ENCODE peak calls at places on chromosomes 2 and 18, in eight cellular contexts. G is left ventricle myocardium inferior, P is ovary, R is fibroblast of the aortic adventitia, E is astrocyte of the spinal cord, S is MCF 10A, A is H1, F is nephron progenitor cell. D is an unnamed sample.

GRCh38 chr2:70088508-70089219 is 1.4 kb downstream of the PCBP1 start:
- DNase-seq in G (no peak), P (no peak), R (peak; percentile 24), E (no peak), S (peak; percentile 48), A (no peak), F (no peak), D (no peak)

GRCh38 chr18:23237524-23238151 is 102.4 kb downstream of the CABLES1 start:
- DNase-seq in G (peak; percentile 43), P (peak; percentile 53), R (peak; percentile 62), E (peak; percentile 73), S (no peak), A (no peak), F (no peak), D (no peak)

GRCh38 chr18:7273301-7273911 is 42.5 kb downstream of the LRRC30 start:
- DNase-seq in G (peak; percentile 65), P (peak; percentile 47), R (peak; percentile 36), E (peak; percentile 76), S (peak; percentile 97), A (no peak), F (no peak), D (peak; percentile 3)

GRCh38 chr2:238026953-238027505 is 33.8 kb upstream of the SCLY start:
- DNase-seq in G (no peak), P (no peak), R (no peak), E (no peak), S (no peak), A (no peak), F (no peak), D (no peak)

GRCh38 chr18:5979176-5979888 is 84.0 kb upstream of the TMEM200C start:
- DNase-seq in G (no peak), P (no peak), R (no peak), E (no peak), S (no peak), A (peak; percentile 32), F (no peak), D (no peak)

GRCh38 chr2:16252891-16253290 is 312.5 kb downstream of the MYCN start:
- DNase-seq in G (no peak), P (no peak), R (no peak), E (no peak), S (no peak), A (no peak), F (no peak), D (no peak)

GRCh38 chr2:224685120-224685519 is 31.0 kb downstream of the CCDC195 start:
- DNase-seq in G (no peak), P (no peak), R (no peak), E (no peak), S (no peak), A (no peak), F (no peak), D (no peak)

GRCh38 chr2:11553661-11554429 is 20.0 kb downstream of the GREB1 start:
- DNase-seq in G (no peak), P (peak; percentile 24), R (no peak), E (peak; percentile 42), S (peak; percentile 41), A (no peak), F (no peak), D (no peak)

GRCh38 chr2:24722141-24722790 is 70.9 kb downstream of the PTRHD1 start:
- DNase-seq in G (no peak), P (no peak), R (no peak), E (no peak), S (no peak), A (no peak), F (no peak), D (no peak)

GRCh38 chr2:37641582-37642111 is 29.8 kb downstream of the CDC42EP3 start:
- DNase-seq in G (no peak), P (no peak), R (peak; percentile 70), E (peak; percentile 75), S (no peak), A (no peak), F (no peak), D (no peak)

GRCh38 chr2:236754234-236754924 is 184.8 kb downstream of the ACKR3 start:
- DNase-seq in G (no peak), P (no peak), R (no peak), E (no peak), S (no peak), A (no peak), F (peak; percentile 32), D (no peak)

GRCh38 chr18:57087985-57088384 is 58.9 kb upstream of the BOD1L2 start:
- DNase-seq in G (no peak), P (no peak), R (no peak), E (no peak), S (peak; percentile 17), A (no peak), F (no peak), D (peak; percentile 77)

GRCh38 chr2:173075056-173075780 is 428 bp upstream of the MAP3K20 start:
- DNase-seq in G (no peak), P (no peak), R (no peak), E (no peak), S (no peak), A (no peak), F (no peak), D (no peak)

GRCh38 chr2:28348149-28348567 is 44.5 kb upstream of the FOSL2 start:
- DNase-seq in G (no peak), P (no peak), R (no peak), E (no peak), S (no peak), A (no peak), F (no peak), D (no peak)

GRCh38 chr2:148824190-148824589 is 50.8 kb upstream of the KIF5C start:
- DNase-seq in G (no peak), P (no peak), R (no peak), E (no peak), S (no peak), A (no peak), F (no peak), D (no peak)

GRCh38 chr2:98917031-98917459 is 19.0 kb downstream of the CRACDL start:
- DNase-seq in G (no peak), P (no peak), R (peak; percentile 94), E (peak; percentile 85), S (peak; percentile 90), A (no peak), F (no peak), D (no peak)

DNA sequence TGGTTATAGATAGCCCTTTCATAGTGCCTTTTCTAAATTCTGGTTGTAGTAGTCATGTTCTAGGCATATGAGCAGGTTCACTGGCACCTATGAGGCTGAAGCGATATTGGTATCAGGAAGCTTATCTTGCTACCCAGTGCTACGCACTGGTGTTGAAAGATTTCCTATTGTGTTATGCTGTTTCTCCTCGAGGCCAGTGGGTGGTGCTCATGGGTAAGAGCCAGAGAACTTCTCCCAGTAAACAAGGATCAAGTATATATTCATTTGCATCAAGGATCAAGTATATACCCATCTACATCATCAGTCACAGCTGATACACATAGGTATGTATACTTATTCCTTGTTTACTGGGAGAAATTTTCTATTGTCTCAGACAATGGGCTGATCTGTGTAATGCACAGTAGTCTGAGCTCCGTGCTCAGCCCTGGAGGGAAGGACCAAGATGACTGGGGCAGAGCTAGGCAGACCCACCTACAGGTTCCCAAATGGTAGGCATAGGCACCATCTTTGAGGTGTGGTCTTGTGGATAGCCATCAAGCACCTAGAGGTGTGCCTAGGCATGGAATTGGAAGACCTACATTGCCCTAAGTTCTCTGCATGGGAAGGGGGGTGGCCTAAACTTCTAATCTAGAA is 101.2 kb upstream of the GALNT13 start:
- DNase-seq in G (no peak), P (no peak), R (no peak), E (no peak), S (peak; percentile 17), A (no peak), F (no peak), D (peak; percentile 7)
- TF ChIP-seq CTCF in G (no peak), P (no peak), R (no peak), E (no peak), S (peak; percentile 9), A (peak; percentile 51), F (no peak), D (peak; percentile 20)

GRCh38 chr2:191835539-191836350 is 11.1 kb downstream of the CAVIN2 start:
- DNase-seq in G (no peak), P (no peak), R (no peak), E (peak; percentile 19), S (no peak), A (peak; percentile 69), F (no peak), D (no peak)
- TF ChIP-seq CTCF in G (no peak), P (no peak), R (no peak), E (no peak), S (no peak), A (peak; percentile 51), F (no peak), D (no peak)

GRCh38 chr2:88738271-88738670 is 46.8 kb downstream of the RPIA start:
- DNase-seq in G (no peak), P (no peak), R (peak; percentile 72), E (peak; percentile 77), S (peak; percentile 7), A (no peak), F (no peak), D (no peak)
- TF ChIP-seq CTCF in G (no peak), P (no peak), R (no peak), E (no peak), S (no peak), A (no peak), F (no peak), D (no peak)

GRCh38 chr2:137910641-137911040 is 53.6 kb upstream of the HNMT start:
- DNase-seq in G (no peak), P (no peak), R (peak; percentile 58), E (peak; percentile 43), S (peak; percentile 19), A (no peak), F (no peak), D (no peak)
- TF ChIP-seq CTCF in G (peak; percentile 75), P (peak; percentile 42), R (peak; percentile 57), E (peak; percentile 56), S (peak; percentile 63), A (peak; percentile 21), F (peak; percentile 70), D (peak; percentile 53)

DNA sequence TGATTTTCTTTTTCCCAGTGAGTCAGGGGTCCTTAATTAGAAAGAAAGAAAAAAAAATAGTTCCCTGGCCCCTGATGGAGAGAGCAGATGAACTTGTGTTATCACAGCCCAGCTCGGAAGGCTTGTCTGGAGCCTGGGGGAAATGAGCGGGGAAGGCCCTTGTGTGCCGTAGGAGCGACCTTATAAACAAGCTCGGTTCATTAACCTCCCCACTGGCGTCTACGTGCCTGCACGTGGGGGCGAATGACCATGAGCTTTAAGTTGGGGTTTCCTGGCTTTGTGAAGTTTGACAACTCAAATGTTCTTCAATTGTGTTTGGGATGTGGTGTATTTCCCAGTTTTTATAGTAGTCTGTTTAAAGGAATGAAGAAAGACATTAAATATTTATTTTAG is 69.5 kb downstream of the EPAS1 start:
- DNase-seq in G (no peak), P (no peak), R (no peak), E (no peak), S (no peak), A (no peak), F (peak; percentile 16), D (no peak)
- TF ChIP-seq CTCF in G (no peak), P (no peak), R (no peak), E (no peak), S (peak; percentile 1), A (no peak), F (no peak), D (no peak)

D was measured in Calu3.